ENCODE peak calls at places on chromosomes 13 and 19, in five cellular contexts. Q is AG20443, D is EH, Y is anterior cingulate cortex, I is iPS-NIHi11. X is an unnamed sample.

GRCh38 chr13:105920375-105920774 is 615.1 kb downstream of the EFNB2 start:
- DNase-seq in Q (peak), D (peak), Y (no peak), I (no peak), X (no peak)

GRCh38 chr13:27375686-27376326 is 48.6 kb upstream of the GTF3A start:
- DNase-seq in Q (peak), D (peak), Y (peak), I (peak), X (no peak)

GRCh38 chr19:18514800-18515682 is 6.8 kb downstream of the ELL start:
- DNase-seq in Q (no peak), D (peak), Y (no peak), I (no peak), X (no peak)

GRCh38 chr13:110018009-110018408 is 231.6 kb upstream of the IRS2 start:
- DNase-seq in Q (no peak), D (peak), Y (no peak), I (no peak), X (no peak)

GRCh38 chr13:98105929-98106336 is 37.0 kb upstream of the FARP1 start:
- DNase-seq in Q (peak), D (peak), Y (no peak), I (no peak), X (no peak)

GRCh38 chr19:55642153-55643002 is 1.1 kb upstream of the ZNF581 start:
- DNase-seq in Q (no peak), D (peak), Y (no peak), I (no peak), X (no peak)

GRCh38 chr13:106534844-106535551 is 464 bp downstream of the EFNB2 start:
- DNase-seq in Q (peak), D (peak), Y (no peak), I (peak), X (no peak)

GRCh38 chr19:47225746-47226425 is 5.1 kb downstream of the BBC3 start:
- DNase-seq in Q (peak), D (peak), Y (peak), I (peak), X (no peak)

GRCh38 chr13:25971499-25972145 is 80.2 kb downstream of the SHISA2 start:
- DNase-seq in Q (no peak), D (no peak), Y (peak), I (no peak), X (no peak)

GRCh38 chr19:4759388-4760284 is 31.9 kb upstream of the FEM1A start:
- DNase-seq in Q (peak), D (peak), Y (peak), I (peak), X (peak)

GRCh38 chr19:35056513-35057063 is 15.1 kb downstream of the HPN start:
- DNase-seq in Q (no peak), D (no peak), Y (no peak), I (no peak), X (no peak)

GRCh38 chr13:49977992-49978391 is 18.9 kb upstream of the TRIM13 start:
- DNase-seq in Q (no peak), D (no peak), Y (no peak), I (no peak), X (no peak)

GRCh38 chr19:53881482-53882390 is at the start of gene PRKCG:
- DNase-seq in Q (peak), D (no peak), Y (peak), I (peak), X (no peak)

GRCh38 chr19:46678110-46678732 is 17.2 kb upstream of the DACT3 start:
- DNase-seq in Q (peak), D (peak), Y (no peak), I (peak), X (no peak)

GRCh38 chr13:87089391-87089790 is 581.8 kb upstream of the SLITRK5 start:
- DNase-seq in Q (no peak), D (no peak), Y (no peak), I (no peak), X (no peak)

GRCh38 chr19:1602091-1602707 is 3.1 kb downstream of the UQCR11 start:
- DNase-seq in Q (no peak), D (no peak), Y (no peak), I (no peak), X (no peak)

GRCh38 chr19:43662487-43662886 is 7.5 kb downstream of the PLAUR start:
- DNase-seq in Q (peak), D (peak), Y (no peak), I (peak), X (no peak)

GRCh38 chr13:40179882-40180281 is 486.6 kb downstream of the FOXO1 start:
- DNase-seq in Q (no peak), D (no peak), Y (no peak), I (no peak), X (no peak)

GRCh38 chr19:57239982-57240310 is 486 bp upstream of the ZNF805 start:
- DNase-seq in Q (no peak), D (no peak), Y (no peak), I (no peak), X (no peak)

GRCh38 chr19:54573330-54573872 is at the start of gene LILRA2:
- DNase-seq in Q (no peak), D (no peak), Y (no peak), I (no peak), X (no peak)

GRCh38 chr13:109155301-109155761 is 525.9 kb downstream of the MYO16 start:
- DNase-seq in Q (peak), D (peak), Y (no peak), I (no peak), X (no peak)

GRCh38 chr13:97659602-97660001 is 225.6 kb downstream of the RAP2A start:
- DNase-seq in Q (peak), D (peak), Y (peak), I (peak), X (no peak)

GRCh38 chr13:71879129-71879535 is 12.1 kb upstream of the DACH1 start:
- DNase-seq in Q (peak), D (peak), Y (no peak), I (peak), X (no peak)